ENCODE peak calls at places on chromosomes 13 and 19, in nine cellular contexts. W is SK-N-SH, C is keratinocyte, T is DND-41, B is HCT116, A is trophoblast cell, R is H9, H is kidney, I is mesendoderm. P is an unnamed sample.

GRCh38 chr13:112734696-112735547 is 45.1 kb downstream of the ATP11A start:
- DNase-seq in W (no peak), C (no peak), T (no peak), B (no peak), A (no peak), R (no peak), H (no peak), I (no peak), P (no peak)

GRCh38 chr13:102582256-102582655 is 14.5 kb upstream of the TPP2 start:
- DNase-seq in W (no peak), C (no peak), T (no peak), B (no peak), A (no peak), R (no peak), H (no peak), I (no peak), P (no peak)

GRCh38 chr13:34886476-34886875 is 55.6 kb upstream of the NBEA start:
- DNase-seq in W (no peak), C (no peak), T (no peak), B (no peak), A (no peak), R (no peak), H (no peak), I (no peak), P (no peak)

GRCh38 chr19:30671622-30672051 is 299.5 kb downstream of the ZNF536 start:
- DNase-seq in W (no peak), C (no peak), T (no peak), B (no peak), A (no peak), R (no peak), H (peak), I (no peak), P (peak)

GRCh38 chr13:23754506-23754905 is 134.7 kb downstream of the MIPEP start:
- DNase-seq in W (no peak), C (no peak), T (no peak), B (no peak), A (no peak), R (no peak), H (no peak), I (no peak), P (no peak)

GRCh38 chr19:34391813-34392212 is 12.4 kb upstream of the PDCD2L start:
- DNase-seq in W (no peak), C (no peak), T (no peak), B (no peak), A (no peak), R (no peak), H (no peak), I (no peak), P (no peak)

GRCh38 chr19:47113446-47114348 is at the start of gene ZC3H4:
- DNase-seq in W (peak), C (peak), T (peak), B (peak), A (peak), R (peak), H (peak), I (peak), P (peak)

GRCh38 chr19:51325161-51325979 is 13.9 kb downstream of the IGLON5 start:
- DNase-seq in W (no peak), C (no peak), T (no peak), B (no peak), A (no peak), R (no peak), H (no peak), I (no peak), P (peak)

GRCh38 chr19:10688545-10689280 is 12.5 kb upstream of the QTRT1 start:
- DNase-seq in W (no peak), C (no peak), T (no peak), B (no peak), A (no peak), R (no peak), H (peak), I (no peak), P (no peak)

GRCh38 chr19:35266904-35267817 is 1.6 kb upstream of the USF2 start:
- DNase-seq in W (peak), C (no peak), T (peak), B (no peak), A (no peak), R (peak), H (peak), I (peak), P (peak)

GRCh38 chr19:44625531-44626066 is 12.2 kb downstream of the IGSF23 start:
- DNase-seq in W (no peak), C (no peak), T (no peak), B (no peak), A (no peak), R (no peak), H (no peak), I (no peak), P (no peak)

GRCh38 chr19:58218899-58219298 is 9.8 kb upstream of the ZNF544 start:
- DNase-seq in W (peak), C (no peak), T (peak), B (peak), A (no peak), R (peak), H (no peak), I (peak), P (peak)

GRCh38 chr13:20149762-20150161 is 11.1 kb downstream of the GJA3 start:
- DNase-seq in W (no peak), C (no peak), T (no peak), B (no peak), A (no peak), R (peak), H (no peak), I (no peak), P (peak)

GRCh38 chr19:15015946-15016542 is 33.2 kb upstream of the CASP14 start:
- DNase-seq in W (no peak), C (no peak), T (peak), B (no peak), A (peak), R (peak), H (peak), I (peak), P (peak)

GRCh38 chr13:52975969-52976368 is 52.6 kb upstream of the OLFM4 start:
- DNase-seq in W (no peak), C (no peak), T (no peak), B (no peak), A (no peak), R (no peak), H (no peak), I (no peak), P (no peak)

GRCh38 chr13:101917833-101918755 is 465.6 kb downstream of the ITGBL1 start:
- DNase-seq in W (peak), C (no peak), T (no peak), B (no peak), A (no peak), R (peak), H (no peak), I (peak), P (peak)

GRCh38 chr19:1852294-1852646 is 4.0 kb upstream of the REXO1 start:
- DNase-seq in W (no peak), C (no peak), T (peak), B (no peak), A (no peak), R (no peak), H (no peak), I (no peak), P (no peak)

GRCh38 chr19:1851581-1852293 is 3.5 kb upstream of the REXO1 start:
- DNase-seq in W (no peak), C (no peak), T (peak), B (no peak), A (no peak), R (no peak), H (peak), I (no peak), P (no peak)

GRCh38 chr19:1854032-1854541 is 5.8 kb upstream of the REXO1 start:
- DNase-seq in W (no peak), C (no peak), T (no peak), B (no peak), A (no peak), R (no peak), H (no peak), I (no peak), P (no peak)

GRCh38 chr19:1853295-1854031 is 5.2 kb upstream of the REXO1 start:
- DNase-seq in W (peak), C (no peak), T (peak), B (peak), A (peak), R (peak), H (peak), I (peak), P (peak)

DNA sequence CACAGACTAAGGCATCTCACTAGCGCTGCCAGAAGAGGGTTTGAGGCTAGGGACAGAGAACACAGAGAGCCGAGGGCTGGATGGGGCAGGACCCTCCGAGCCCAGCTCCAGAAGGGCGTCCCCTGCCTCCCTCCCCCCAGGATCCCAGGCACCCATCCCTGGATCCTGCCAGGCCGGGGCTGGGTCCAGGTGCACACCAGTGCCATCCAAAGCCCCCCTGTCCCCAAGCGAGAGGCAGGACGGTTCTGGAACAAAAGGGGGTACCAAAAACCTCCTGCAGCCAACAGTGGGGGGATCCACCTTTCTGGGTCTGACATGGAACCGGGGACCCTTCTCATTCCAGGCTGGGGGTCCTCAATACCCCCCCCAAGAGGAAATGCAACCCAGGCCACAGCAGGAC is 4.4 kb upstream of the REXO1 start:
- DNase-seq in W (no peak), C (no peak), T (no peak), B (no peak), A (no peak), R (no peak), H (no peak), I (no peak), P (no peak)
- H3K9ac ChIP-seq in W (no peak), C (peak), T (no peak), B (peak), A (no peak), R (no peak), H (no peak), I (no peak), P (no peak)

GRCh38 chr13:29509999-29510586 is 85.4 kb downstream of the SLC7A1 start:
- DNase-seq in W (no peak), C (no peak), T (no peak), B (no peak), A (no peak), R (no peak), H (no peak), I (no peak), P (no peak)
- H3K27ac ChIP-seq in W (no peak), C (no peak), T (no peak), B (no peak), A (no peak), R (no peak), H (no peak), I (no peak), P (no peak)

DNA sequence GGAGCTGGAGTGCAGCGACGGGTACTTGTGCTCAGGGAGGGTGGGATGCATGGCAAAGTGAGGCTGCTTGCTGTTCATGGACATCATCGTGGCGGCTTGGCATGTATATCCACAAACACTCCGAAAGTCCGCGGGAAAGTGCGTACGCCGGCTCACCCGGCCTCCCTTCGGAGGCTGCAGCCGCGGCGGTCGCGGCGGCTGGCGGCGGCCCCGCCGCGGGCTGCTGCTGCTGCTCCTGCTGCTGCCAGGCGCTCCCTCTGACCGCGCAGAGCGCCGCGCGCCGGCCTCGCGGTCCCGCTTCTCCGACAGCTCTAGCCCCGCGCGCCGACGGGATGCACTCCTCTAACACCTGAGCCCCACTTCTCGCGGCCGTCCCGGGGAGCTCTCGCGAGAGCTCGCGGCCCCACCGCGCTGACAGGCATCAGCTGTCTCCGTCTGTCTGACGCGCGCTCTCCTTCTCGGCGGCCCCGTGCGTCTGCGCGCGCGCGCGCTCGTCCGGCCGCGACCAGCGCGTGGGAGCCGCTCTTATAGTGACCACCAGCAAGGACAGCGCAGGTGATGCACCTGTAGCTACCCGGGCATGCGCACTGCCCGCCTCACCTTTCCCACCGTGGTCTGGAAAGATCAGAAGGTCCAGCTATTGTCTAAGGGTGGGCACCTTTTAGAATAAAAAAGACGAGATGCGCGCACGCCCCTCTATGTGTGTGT is at the start of gene POU4F1:
- DNase-seq in W (peak), C (peak), T (no peak), B (no peak), A (peak), R (peak), H (peak), I (peak), P (peak)
- H3K9ac ChIP-seq in W (no peak), C (no peak), T (no peak), B (no peak), A (no peak), R (no peak), H (no peak), I (peak), P (no peak)

DNA sequence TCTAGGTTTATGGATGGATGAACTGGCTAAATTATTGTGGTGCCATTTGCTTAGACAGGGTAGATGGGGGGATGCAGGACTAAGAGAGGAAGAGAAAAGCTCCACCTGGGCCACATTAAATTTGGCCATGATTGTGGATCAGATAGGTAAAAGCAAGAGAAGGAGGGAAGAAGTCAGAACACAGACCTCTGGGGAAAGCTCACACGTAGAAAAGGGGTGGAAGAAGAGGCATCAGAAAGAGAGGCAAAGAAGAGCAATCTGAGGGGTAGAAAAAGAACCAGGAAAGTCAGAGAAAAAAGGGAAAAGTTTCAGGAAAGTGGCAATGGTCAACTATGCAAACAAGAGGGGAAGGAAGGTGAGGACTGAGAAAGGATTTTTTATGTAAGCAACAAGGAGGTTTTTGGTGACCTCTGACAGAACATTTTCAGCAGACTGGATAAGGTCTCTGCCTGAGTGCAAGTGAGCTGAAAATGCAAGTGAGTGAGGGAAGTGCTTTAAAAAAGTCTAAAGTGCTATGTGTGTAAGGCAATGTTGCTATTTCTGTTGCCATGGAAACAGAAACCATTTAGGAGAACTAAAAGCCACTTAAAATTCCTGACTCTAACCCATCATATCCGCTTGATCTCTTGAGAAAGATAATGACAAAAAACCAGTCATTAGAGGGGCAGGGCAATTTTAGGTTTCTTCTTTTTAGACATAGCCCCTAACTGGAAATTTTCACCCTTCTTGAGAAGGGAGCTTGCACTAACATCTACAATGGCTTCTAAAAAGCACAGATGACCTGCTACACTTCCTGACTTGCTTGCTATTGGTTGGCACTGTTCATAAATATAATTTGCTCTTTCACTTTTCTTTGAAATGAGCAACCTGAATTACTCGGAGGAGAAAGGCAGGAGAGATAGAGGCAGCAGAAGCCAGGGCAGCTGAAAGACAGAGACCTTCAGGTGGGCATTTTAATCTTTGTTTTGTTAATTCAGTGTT is at the start of gene CYSLTR2:
- DNase-seq in W (peak), C (no peak), T (peak), B (no peak), A (no peak), R (no peak), H (no peak), I (peak), P (no peak)
- H3K27ac ChIP-seq in W (peak), C (no peak), T (peak), B (no peak), A (peak), R (no peak), H (no peak), I (no peak), P (no peak)

GRCh38 chr19:1387684-1388636 is 4.3 kb downstream of the NDUFS7 start:
- DNase-seq in W (no peak), C (no peak), T (no peak), B (no peak), A (no peak), R (no peak), H (peak), I (no peak), P (no peak)

GRCh38 chr19:1389033-1389940 is 5.6 kb downstream of the NDUFS7 start:
- DNase-seq in W (no peak), C (no peak), T (no peak), B (no peak), A (no peak), R (no peak), H (no peak), I (no peak), P (no peak)

GRCh38 chr19:1388637-1389026 is 4.9 kb downstream of the NDUFS7 start:
- DNase-seq in W (no peak), C (no peak), T (no peak), B (no peak), A (no peak), R (no peak), H (peak), I (no peak), P (no peak)

GRCh38 chr19:1385816-1386215 is 2.1 kb downstream of the NDUFS7 start:
- DNase-seq in W (no peak), C (no peak), T (no peak), B (no peak), A (no peak), R (no peak), H (no peak), I (no peak), P (no peak)

GRCh38 chr19:1386945-1387683 is 3.4 kb downstream of the NDUFS7 start:
- DNase-seq in W (no peak), C (no peak), T (no peak), B (no peak), A (no peak), R (no peak), H (peak), I (no peak), P (no peak)
- H3K9ac ChIP-seq in W (no peak), C (no peak), T (peak), B (no peak), A (no peak), R (no peak), H (no peak), I (no peak), P (no peak)

GRCh38 chr13:111469450-111469849 is 149.0 kb downstream of the TEX29 start:
- DNase-seq in W (no peak), C (no peak), T (no peak), B (no peak), A (no peak), R (no peak), H (no peak), I (no peak), P (no peak)

GRCh38 chr13:111468037-111468959 is 147.9 kb downstream of the TEX29 start:
- DNase-seq in W (no peak), C (no peak), T (no peak), B (no peak), A (no peak), R (no peak), H (no peak), I (no peak), P (no peak)

GRCh38 chr13:111470933-111471332 is 150.5 kb downstream of the TEX29 start:
- DNase-seq in W (no peak), C (no peak), T (no peak), B (no peak), A (no peak), R (no peak), H (no peak), I (no peak), P (no peak)

GRCh38 chr13:111469916-111470506 is 149.6 kb downstream of the TEX29 start:
- DNase-seq in W (no peak), C (no peak), T (no peak), B (no peak), A (no peak), R (no peak), H (no peak), I (no peak), P (no peak)

DNA sequence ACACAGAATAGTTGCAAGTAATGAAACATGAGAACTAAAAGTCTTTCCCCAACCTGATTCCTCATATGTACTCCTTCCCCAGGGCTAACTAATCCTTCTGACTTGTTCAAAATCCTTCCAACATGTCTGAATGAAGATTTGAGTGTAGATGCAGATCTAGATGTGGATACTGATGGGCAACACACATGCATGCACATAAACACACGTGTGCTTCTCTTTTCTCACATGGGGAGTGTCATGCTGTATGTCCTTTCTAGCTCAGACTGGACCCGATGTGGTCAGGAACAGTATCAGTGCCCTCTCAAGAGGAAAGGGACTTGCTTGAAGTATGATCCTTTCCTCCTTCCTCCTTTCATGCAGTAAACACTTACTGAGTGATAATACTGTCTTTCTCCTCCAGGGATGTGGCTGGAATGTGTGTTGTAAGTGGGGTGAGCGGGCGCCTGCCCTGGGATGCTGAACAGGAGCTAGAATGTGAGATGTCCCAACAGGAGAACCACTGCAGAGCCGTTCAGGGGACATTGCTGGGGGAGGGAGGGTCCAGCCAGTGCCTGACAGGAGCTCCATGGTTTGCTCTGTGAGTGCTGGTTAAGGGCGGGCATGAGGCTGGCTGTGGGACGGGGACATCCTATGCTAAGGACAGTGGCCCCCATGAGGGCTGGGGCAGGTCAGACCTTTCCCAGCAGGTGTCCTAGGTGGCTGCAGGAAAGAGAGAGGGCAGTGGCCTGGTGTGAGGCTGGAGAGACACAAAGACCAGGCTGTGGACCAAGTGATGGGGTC is 146.9 kb downstream of the TEX29 start:
- DNase-seq in W (no peak), C (no peak), T (no peak), B (no peak), A (no peak), R (no peak), H (no peak), I (no peak), P (no peak)
- H3K27ac ChIP-seq in W (no peak), C (no peak), T (no peak), B (no peak), A (no peak), R (no peak), H (no peak), I (no peak), P (no peak)

P was measured in endodermal cell.